ENCODE peak calls at places on chromosome 13, in four cellular contexts. R is esophagus muscularis mucosa, T is AG04450, F is colonic mucosa. V is an unnamed sample.
A peak's percentile ranks its signal among the peaks of the same experiment; 100 is the strongest.

GRCh38 chr13:51937320-51938290 is 73.6 kb downstream of the ATP7B start:
- DNase-seq in R (no peak), F (no peak), T (no peak), V (no peak)

GRCh38 chr13:98495627-98496238 is 81.2 kb downstream of the STK24 start:
- DNase-seq in F (no peak), T (no peak), R (no peak), V (no peak)

GRCh38 chr13:76711515-76712182 is 174.6 kb downstream of the KCTD12 start:
- DNase-seq in F (no peak), R (no peak), T (peak; percentile 81), V (no peak)

GRCh38 chr13:111541752-111542529 is 221.5 kb downstream of the TEX29 start:
- DNase-seq in F (no peak), R (no peak), T (no peak), V (no peak)

GRCh38 chr13:28043224-28043623 is 54.7 kb upstream of the URAD start:
- DNase-seq in T (no peak), R (no peak), F (no peak), V (no peak)

GRCh38 chr13:93881418-93881817 is 598.1 kb downstream of the DCT start:
- DNase-seq in T (peak; percentile 18), R (no peak), F (no peak), V (no peak)

GRCh38 chr13:32695602-32696250 is 109.5 kb downstream of the PDS5B start:
- DNase-seq in R (no peak), F (no peak), T (no peak), V (no peak)

GRCh38 chr13:62837895-62838294 is 1422.2 kb upstream of the PCDH20 start:
- DNase-seq in F (no peak), R (no peak), T (peak; percentile 63), V (no peak)

GRCh38 chr13:105798541-105798940 is 736.9 kb downstream of the EFNB2 start:
- DNase-seq in F (no peak), T (no peak), R (no peak), V (no peak)

GRCh38 chr13:48908381-48909087 is 67.2 kb upstream of the FNDC3A start:
- DNase-seq in T (no peak), R (no peak), F (no peak), V (no peak)

GRCh38 chr13:29893438-29893837 is 43.0 kb upstream of the UBL3 start:
- DNase-seq in F (no peak), R (no peak), T (no peak), V (no peak)

GRCh38 chr13:109684836-109685602 is 101.4 kb downstream of the IRS2 start:
- DNase-seq in F (peak; percentile 87), R (peak; percentile 75), T (no peak), V (peak; percentile 13)

GRCh38 chr13:50123515-50123861 is 108.2 kb downstream of the KCNRG start:
- DNase-seq in F (no peak), T (no peak), R (no peak), V (no peak)

GRCh38 chr13:75481176-75482069 is 546 bp downstream of the TBC1D4 start:
- DNase-seq in T (no peak), R (no peak), F (peak; percentile 52), V (no peak)

GRCh38 chr13:61247149-61247936 is 168.3 kb downstream of the PCDH20 start:
- DNase-seq in F (no peak), R (no peak), T (no peak), V (no peak)

GRCh38 chr13:71240906-71241305 is 626.1 kb downstream of the DACH1 start:
- DNase-seq in T (no peak), F (no peak), R (no peak), V (no peak)
- TF ChIP-seq CTCF in T (peak; percentile 40), F (peak; percentile 20), R (no peak), V (peak; percentile 80)

DNA sequence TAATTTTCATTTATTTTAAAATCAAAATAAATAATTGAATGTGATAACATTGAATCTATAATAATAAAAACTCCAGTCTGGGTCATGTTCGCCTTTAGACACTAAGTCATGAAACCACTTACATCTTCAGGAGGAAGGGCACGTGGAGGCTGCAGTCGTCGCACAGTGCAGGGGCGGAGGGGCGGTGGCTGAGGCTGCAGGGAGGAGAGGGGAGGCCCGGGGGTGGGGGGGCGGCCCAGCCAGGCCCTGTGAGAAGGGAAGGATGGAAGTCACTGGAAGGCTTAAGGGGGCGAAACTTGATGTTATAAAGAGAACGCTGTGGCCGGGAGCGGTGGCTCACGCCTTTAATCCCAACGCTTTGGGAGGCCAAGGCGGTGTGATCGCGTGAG is 14.9 kb upstream of the LATS2 start:
- DNase-seq in T (no peak), R (no peak), F (no peak), V (no peak)
- H3K4me3 ChIP-seq in T (no peak overlapping the region), R (peak overlapping the region; percentile 64), F (peak overlapping the region; percentile 40), V (no peak overlapping the region)

DNA sequence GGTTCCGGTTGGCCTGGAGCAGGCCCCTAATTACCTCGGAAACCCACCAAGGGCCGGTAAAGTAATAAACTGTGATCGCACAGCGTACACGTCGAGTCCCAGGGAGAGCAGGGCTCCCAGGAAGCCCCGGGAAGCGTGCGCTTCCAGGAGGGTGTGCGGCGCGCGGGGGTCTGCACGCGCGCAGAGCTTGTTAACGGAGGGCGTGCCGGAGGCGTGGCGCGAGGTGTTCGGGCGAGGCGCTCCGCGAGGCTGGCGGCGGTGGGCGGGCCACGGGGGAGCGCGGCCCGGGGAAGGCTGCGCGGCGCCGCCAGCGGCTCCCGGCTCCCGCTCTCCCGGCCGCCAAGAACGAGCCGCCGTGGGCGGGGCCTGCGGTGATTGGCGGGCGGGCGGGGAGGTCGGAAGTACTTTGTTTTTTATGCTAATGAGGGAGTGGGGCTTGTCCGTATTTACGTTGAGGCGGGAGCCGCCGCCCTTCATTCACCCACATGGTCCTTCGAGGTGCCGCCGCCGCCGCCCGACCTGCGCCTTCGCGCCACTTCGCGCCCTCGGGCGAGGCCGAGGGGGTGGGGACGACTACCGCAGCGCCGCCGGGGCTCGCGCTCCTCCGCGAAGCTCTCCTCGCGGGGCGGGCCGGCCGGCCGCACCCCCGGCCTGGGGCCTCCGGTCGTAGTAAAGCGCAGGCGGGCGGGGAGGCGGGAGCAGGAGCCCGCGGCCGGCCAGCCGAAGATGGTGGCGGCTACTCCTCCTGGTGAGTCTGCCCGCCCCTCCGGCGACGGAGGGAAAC is at the start of gene MIR17HG:
- DNase-seq in R (peak; percentile 96), T (no peak), F (peak; percentile 94), V (no peak)
- TF ChIP-seq CTCF in R (no peak), T (no peak), F (no peak), V (no peak)

GRCh38 chr13:80082396-80083096 is 258.4 kb downstream of the SPRY2 start:
- DNase-seq in F (no peak), T (no peak), R (no peak), V (peak; percentile 43)

GRCh38 chr13:80084086-80084676 is 256.7 kb downstream of the SPRY2 start:
- DNase-seq in R (no peak), T (peak; percentile 74), F (no peak), V (peak; percentile 52)

GRCh38 chr13:80083097-80083429 is 257.9 kb downstream of the SPRY2 start:
- DNase-seq in R (no peak), T (no peak), F (no peak), V (no peak)

GRCh38 chr13:80086304-80086721 is 254.6 kb downstream of the SPRY2 start:
- DNase-seq in T (no peak), R (no peak), F (peak; percentile 41), V (no peak)

GRCh38 chr13:80083516-80084085 is 257.3 kb downstream of the SPRY2 start:
- DNase-seq in F (no peak), R (no peak), T (no peak), V (no peak)
- H3K4me3 ChIP-seq in F (no peak overlapping the region), R (no peak overlapping the region), T (peak overlapping the region; percentile 26), V (no peak overlapping the region)

GRCh38 chr13:72221276-72221962 is 354.4 kb upstream of the DACH1 start:
- DNase-seq in T (no peak), R (no peak), F (peak; percentile 39), V (no peak)
- TF ChIP-seq CTCF in T (peak; percentile 57), R (no peak), F (peak; percentile 54), V (peak; percentile 84)

DNA sequence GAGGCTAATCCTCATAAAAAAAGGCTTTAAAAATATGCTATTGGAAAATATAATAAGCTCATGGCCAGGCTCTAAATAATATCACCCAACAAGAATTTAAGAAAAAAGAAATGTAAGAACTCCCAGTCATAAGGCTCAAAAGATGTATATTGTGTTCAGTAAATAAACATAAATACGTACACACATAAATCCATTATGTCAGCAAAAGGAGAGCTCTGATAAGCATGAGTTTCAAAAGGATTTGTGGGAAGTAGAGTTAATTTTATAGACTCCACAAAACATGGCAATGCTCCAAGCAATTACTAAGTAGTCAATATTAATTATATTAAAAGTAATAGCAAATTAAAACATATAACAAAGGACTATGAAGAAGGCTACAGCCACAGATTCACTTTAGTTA is 37.3 kb upstream of the TRPC4 start:
- DNase-seq in T (no peak), F (no peak), R (no peak), V (no peak)
- H3K4me3 ChIP-seq in T (no peak overlapping the region), F (no peak overlapping the region), R (no peak overlapping the region), V (no peak overlapping the region)

GRCh38 chr13:35213911-35214310 is 262.6 kb downstream of the MAB21L1 start:
- DNase-seq in T (no peak), F (no peak), R (no peak), V (no peak)
- TF ChIP-seq CTCF in T (no peak), F (no peak), R (no peak), V (no peak)

GRCh38 chr13:66492479-66492878 is 737.7 kb downstream of the PCDH9 start:
- DNase-seq in R (no peak), T (no peak), F (no peak), V (no peak)
- H3K4me3 ChIP-seq in R (no peak overlapping the region), T (no peak overlapping the region), F (no peak overlapping the region), V (no peak overlapping the region)

GRCh38 chr13:42498521-42498920 is 75.4 kb upstream of the TNFSF11 start:
- DNase-seq in T (no peak), F (no peak), R (no peak), V (no peak)
- TF ChIP-seq CTCF in T (no peak), F (no peak), R (no peak), V (no peak)